ENCODE peak calls at places on chromosome 2, in nine cellular contexts. W is PC-3; C is PC-9; H is Peyer's patch; Z is effector memory CD4-positive, alpha-beta T cell; S is heart left ventricle; B is GM23248; G is RWPE1; E is neural progenitor cell. K is an unnamed sample.

GRCh38 chr2:6353669-6354068 is 512.0 kb downstream of the CMPK2 start:
- DNase-seq in H (no peak), C (no peak), E (no peak), W (no peak), S (no peak), Z (no peak), B (no peak), G (no peak), K (no peak)

GRCh38 chr2:159516241-159516758 is 100.0 kb downstream of the BAZ2B start:
- DNase-seq in Z (no peak), B (peak), S (no peak), E (peak), C (peak), H (no peak), W (peak), G (peak), K (peak)

GRCh38 chr2:42925742-42926437 is 133.5 kb upstream of the HAAO start:
- DNase-seq in C (no peak), E (peak), W (no peak), H (no peak), G (no peak), B (peak), S (peak), Z (no peak), K (no peak)

GRCh38 chr2:74860079-74860478 is 26.2 kb downstream of the HK2 start:
- DNase-seq in Z (no peak), B (no peak), C (no peak), W (no peak), E (no peak), G (no peak), H (no peak), S (no peak), K (no peak)

GRCh38 chr2:17583166-17583565 is 42.7 kb downstream of the VSNL1 start:
- DNase-seq in C (no peak), W (no peak), H (no peak), Z (no peak), E (no peak), S (peak), B (peak), G (no peak), K (no peak)

GRCh38 chr2:64454316-64455030 is 511 bp downstream of the LGALSL start:
- DNase-seq in Z (peak), H (peak), G (peak), E (peak), W (peak), B (peak), S (peak), C (peak), K (peak)

GRCh38 chr2:26477126-26477910 is 606 bp downstream of the OTOF start:
- DNase-seq in Z (no peak), E (peak), W (no peak), B (peak), H (no peak), G (no peak), C (no peak), S (no peak), K (no peak)

GRCh38 chr2:27032495-27033252 is at the start of gene TMEM214:
- DNase-seq in E (peak), W (peak), B (peak), Z (peak), C (peak), G (peak), S (peak), H (peak), K (peak)

GRCh38 chr2:236012155-236012554 is 156.0 kb downstream of the GBX2 start:
- DNase-seq in W (no peak), E (no peak), B (no peak), Z (no peak), C (no peak), H (no peak), S (no peak), G (no peak), K (no peak)

GRCh38 chr2:191386938-191387536 is 141.8 kb downstream of the MYO1B start:
- DNase-seq in Z (no peak), C (no peak), G (peak), E (no peak), W (peak), S (no peak), H (no peak), B (peak), K (no peak)

GRCh38 chr2:13558368-13558767 is 841.6 kb downstream of the TRIB2 start:
- DNase-seq in W (peak), Z (no peak), C (peak), S (no peak), B (peak), E (no peak), G (peak), H (no peak), K (no peak)

GRCh38 chr2:39275016-39275415 is 31.2 kb upstream of the CDKL4 start:
- DNase-seq in C (peak), G (peak), E (no peak), H (no peak), W (peak), Z (no peak), B (peak), S (no peak), K (no peak)

GRCh38 chr2:134927195-134927594 is 8.6 kb downstream of the CCNT2 start:
- DNase-seq in H (no peak), G (peak), C (no peak), B (peak), Z (no peak), W (peak), S (no peak), E (no peak), K (no peak)

GRCh38 chr2:212027681-212028628 is 510.6 kb downstream of the ERBB4 start:
- DNase-seq in E (no peak), S (no peak), G (no peak), W (no peak), B (peak), C (no peak), H (no peak), Z (no peak), K (no peak)

GRCh38 chr2:12896283-12897014 is 179.7 kb downstream of the TRIB2 start:
- DNase-seq in E (no peak), W (no peak), C (no peak), S (no peak), G (no peak), H (no peak), Z (no peak), B (no peak), K (no peak)

GRCh38 chr2:222442665-222443064 is 18.3 kb downstream of the SGPP2 start:
- DNase-seq in E (no peak), W (no peak), B (no peak), Z (no peak), G (no peak), C (no peak), S (no peak), H (no peak), K (no peak)

GRCh38 chr2:15732341-15733077 is 140.8 kb downstream of the DDX1 start:
- DNase-seq in H (no peak), C (no peak), Z (no peak), E (no peak), B (no peak), W (no peak), S (no peak), G (no peak), K (no peak)

GRCh38 chr2:201118957-201119848 is 3.2 kb downstream of the CFLAR start:
- DNase-seq in G (no peak), H (no peak), E (peak), S (no peak), W (peak), Z (no peak), C (no peak), B (peak), K (peak)

GRCh38 chr2:174486614-174487535 is at the start of gene GPR155:
- DNase-seq in E (peak), B (peak), S (peak), H (peak), G (peak), W (peak), C (peak), Z (peak), K (peak)
- H3K27ac ChIP-seq in E (no peak), B (peak), S (peak), H (peak), G (peak), W (peak), C (peak), Z (peak), K (peak)

DNA sequence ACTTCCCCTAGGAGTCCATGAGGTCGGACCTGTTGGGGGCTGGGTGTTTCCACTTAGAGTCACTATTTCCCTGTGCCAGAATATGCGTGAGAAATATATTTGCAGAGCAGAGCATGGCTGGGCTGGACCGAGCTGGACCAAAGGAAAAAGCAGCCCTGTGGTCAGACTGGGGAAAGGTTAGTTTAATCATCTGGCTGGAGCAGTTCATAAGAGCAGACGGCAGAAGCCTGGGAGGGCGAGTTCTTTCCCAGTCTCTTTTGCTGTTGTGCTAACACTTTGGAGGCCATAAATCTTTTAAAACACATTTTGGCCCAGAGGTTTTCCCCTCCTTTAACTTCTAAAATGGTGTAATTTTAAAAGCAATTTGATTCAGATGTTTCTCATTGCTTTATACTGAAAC is 66.5 kb downstream of the GLI2 start:
- DNase-seq in E (no peak), B (peak), Z (no peak), G (no peak), S (no peak), H (no peak), W (no peak), C (no peak), K (no peak)
- H3K27ac ChIP-seq in E (no peak), B (no peak), Z (no peak), G (no peak), S (peak), H (no peak), W (no peak), C (no peak), K (no peak)

GRCh38 chr2:9192712-9193111 is 13.9 kb upstream of the ASAP2 start:
- DNase-seq in E (no peak), S (no peak), B (no peak), G (no peak), W (no peak), H (no peak), C (no peak), Z (no peak), K (no peak)
- H3K27ac ChIP-seq in E (no peak), S (peak), B (peak), G (no peak), W (no peak), H (no peak), C (no peak), Z (no peak), K (no peak)

GRCh38 chr2:56314809-56315208 is 131.0 kb downstream of the CCDC85A start:
- DNase-seq in E (no peak), C (no peak), W (no peak), G (no peak), S (no peak), B (no peak), H (no peak), Z (no peak), K (no peak)

GRCh38 chr2:56318147-56318546 is 134.4 kb downstream of the CCDC85A start:
- DNase-seq in S (no peak), G (no peak), Z (no peak), E (no peak), B (no peak), W (no peak), H (no peak), C (no peak), K (no peak)

GRCh38 chr2:56313541-56313940 is 129.8 kb downstream of the CCDC85A start:
- DNase-seq in G (no peak), W (no peak), C (no peak), B (no peak), Z (no peak), E (no peak), H (no peak), S (no peak), K (no peak)
- H3K27ac ChIP-seq in G (no peak), W (no peak), C (no peak), B (no peak), Z (no peak), E (no peak), H (no peak), S (peak), K (no peak)

GRCh38 chr2:163475815-163476214 is 260.0 kb downstream of the FIGN start:
- DNase-seq in Z (no peak), S (no peak), B (no peak), G (no peak), E (peak), H (no peak), C (no peak), W (no peak), K (no peak)

GRCh38 chr2:163474319-163474744 is 261.5 kb downstream of the FIGN start:
- DNase-seq in W (no peak), H (no peak), S (no peak), Z (no peak), B (no peak), C (no peak), E (no peak), G (no peak), K (no peak)

GRCh38 chr2:163469561-163469962 is 266.2 kb downstream of the FIGN start:
- DNase-seq in B (peak), E (no peak), C (no peak), G (no peak), S (no peak), Z (no peak), H (no peak), W (no peak), K (no peak)

GRCh38 chr2:163467206-163467605 is 268.6 kb downstream of the FIGN start:
- DNase-seq in B (no peak), W (no peak), S (no peak), Z (no peak), H (no peak), E (no peak), C (no peak), G (no peak), K (no peak)

DNA sequence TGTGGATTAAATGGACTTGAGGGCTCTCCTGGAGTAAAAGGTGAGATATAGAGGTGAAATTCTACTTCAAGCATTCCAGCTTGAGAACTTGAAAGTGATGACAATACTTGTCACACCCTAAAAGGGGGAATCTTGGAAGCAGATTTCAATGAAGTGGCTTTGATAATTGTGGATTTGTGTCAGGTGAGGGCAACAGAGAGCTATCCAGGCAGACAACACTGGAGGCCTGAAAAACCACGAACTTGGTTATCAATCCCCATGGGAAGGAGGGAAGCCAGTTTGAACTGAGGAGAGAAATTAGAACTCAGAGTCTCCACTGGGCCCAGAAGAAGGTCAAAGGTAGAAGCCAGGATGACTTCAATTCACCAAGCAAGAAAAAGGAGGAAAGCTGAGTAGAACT is 263.9 kb downstream of the FIGN start:
- DNase-seq in C (no peak), S (no peak), G (no peak), W (peak), E (peak), H (no peak), B (peak), Z (no peak), K (no peak)
- H3K27ac ChIP-seq in C (no peak), S (no peak), G (no peak), W (no peak), E (no peak), H (no peak), B (no peak), Z (no peak), K (no peak)

GRCh38 chr2:163122257-163122656 is 283.7 kb upstream of the KCNH7 start:
- DNase-seq in Z (no peak), H (no peak), E (no peak), B (no peak), W (no peak), G (no peak), C (no peak), S (no peak), K (no peak)
- H3K27ac ChIP-seq in Z (no peak), H (no peak), E (no peak), B (no peak), W (no peak), G (no peak), C (no peak), S (no peak), K (no peak)

GRCh38 chr2:70127920-70128444 is 40.7 kb downstream of the PCBP1 start:
- DNase-seq in W (no peak), E (no peak), H (no peak), Z (no peak), G (no peak), C (no peak), S (no peak), B (no peak), K (no peak)
- H3K27ac ChIP-seq in W (no peak), E (no peak), H (no peak), Z (no peak), G (no peak), C (no peak), S (no peak), B (no peak), K (peak)

DNA sequence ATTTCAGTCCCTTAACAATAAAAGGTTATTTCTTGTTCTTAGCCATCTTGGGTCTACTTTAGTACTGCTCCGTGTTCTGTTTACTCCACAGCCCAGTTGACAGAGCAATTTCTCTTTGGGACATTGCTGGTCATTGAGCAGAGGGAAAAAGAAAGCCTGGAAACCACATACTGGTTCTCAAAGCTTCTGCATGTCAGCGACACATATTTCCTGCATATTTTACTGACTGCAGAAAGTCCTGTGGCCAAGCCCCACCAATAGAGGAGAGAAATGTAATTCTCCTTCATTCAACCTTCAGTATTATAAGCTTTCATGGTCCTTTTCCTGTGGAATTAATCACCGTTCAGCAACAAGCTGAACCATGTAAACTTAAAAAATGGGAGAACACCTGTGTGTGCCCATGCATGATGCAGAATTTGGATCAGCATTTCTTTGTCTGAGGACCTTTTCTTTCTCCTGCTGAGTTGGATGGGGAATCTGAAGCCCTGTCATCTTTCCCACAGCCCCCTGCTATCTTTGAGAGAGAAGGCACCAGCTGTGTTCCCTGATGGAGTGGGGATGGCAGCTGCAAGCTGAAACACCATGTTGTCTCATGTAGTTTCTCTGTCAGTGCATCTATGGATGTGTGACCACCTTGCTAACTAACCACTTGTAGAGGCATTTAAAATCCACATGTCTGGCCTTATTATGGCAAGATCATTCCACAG is 431.6 kb downstream of the MEIS1 start:
- DNase-seq in S (no peak), Z (no peak), G (no peak), W (no peak), E (no peak), C (no peak), H (no peak), B (no peak), K (no peak)
- H3K27ac ChIP-seq in S (no peak), Z (no peak), G (no peak), W (no peak), E (no peak), C (no peak), H (no peak), B (no peak), K (no peak)

K was measured in CD4-positive, alpha-beta memory T cell.